ENCODE peak calls at places on chromosomes 2 and 18, in five cellular contexts. C is H9; Z is activated CD4-positive, CD25-positive, alpha-beta regulatory T cell; D is AG09309; U is activated CD8-positive, alpha-beta memory T cell treated with anti-CD3 and anti-CD28 coated beads, Interleukin-2, amount 50 U/mL, for 4 hours. P is an unnamed sample.
A peak's percentile ranks its signal among the peaks of the same experiment; 100 is the strongest.

GRCh38 chr2:28636491-28636890 is 115.1 kb upstream of the PPP1CB start:
- DNase-seq in D (no peak), U (no peak), C (no peak), Z (no peak), P (no peak)

GRCh38 chr2:2762166-2762897 is 431.3 kb upstream of the MYT1L start:
- DNase-seq in Z (no peak), C (no peak), U (no peak), D (no peak), P (no peak)

GRCh38 chr2:204274487-204274886 is 270.8 kb upstream of the PARD3B start:
- DNase-seq in U (no peak), Z (no peak), C (no peak), D (no peak), P (no peak)

GRCh38 chr18:78255013-78255412 is 724.6 kb upstream of the SALL3 start:
- DNase-seq in C (no peak), U (no peak), Z (no peak), D (no peak), P (no peak)

GRCh38 chr2:82837588-82838304 is 1621.3 kb downstream of the SUCLG1 start:
- DNase-seq in C (no peak), U (no peak), D (peak; percentile 53), Z (no peak), P (no peak)

GRCh38 chr2:191031256-191031655 is 17.3 kb upstream of the STAT1 start:
- DNase-seq in D (no peak), U (no peak), Z (no peak), C (no peak), P (no peak)

GRCh38 chr2:169964740-169965139 is 137.5 kb downstream of the UBR3 start:
- DNase-seq in Z (no peak), D (no peak), C (no peak), U (no peak), P (no peak)

GRCh38 chr18:2571200-2572143 is at the start of the genes METTL4 and NDC80:
- DNase-seq in Z (peak; percentile 64), C (peak; percentile 92), D (no peak), U (peak; percentile 83), P (peak; percentile 70)

P was measured in stimulated activated CD8-positive, alpha-beta memory T cell treated with anti-CD3 and anti-CD28 coated beads, Interleukin-7, amount 100 ng/mL, for 1 hour.